ENCODE peak calls at places on chromosomes 13 and 19, in four cellular contexts. R, E, O and P are unnamed samples.

GRCh38 chr13:97238432-97238831 is 16.3 kb downstream of the MBNL2 start:
- DNase-seq in E (no peak), O (no peak), R (no peak), P (no peak)

GRCh38 chr13:94947392-94947791 is 235.0 kb upstream of the SOX21 start:
- DNase-seq in O (no peak), E (no peak), R (no peak), P (no peak)

GRCh38 chr19:19602136-19602712 is 16.3 kb downstream of the PBX4 start:
- DNase-seq in E (no peak), R (no peak), O (no peak), P (no peak)

GRCh38 chr13:78700121-78700910 is 41.4 kb upstream of the OBI1 start:
- DNase-seq in E (no peak), R (no peak), O (no peak), P (no peak)

GRCh38 chr19:48553676-48554384 is 1.9 kb downstream of the SULT2B1 start:
- DNase-seq in R (peak), O (peak), E (peak), P (no peak)

GRCh38 chr19:38713227-38713649 is 31.0 kb downstream of the CAPN12 start:
- DNase-seq in E (peak), O (peak), R (peak), P (no peak)

GRCh38 chr19:4815426-4816387 is 15.8 kb downstream of the TICAM1 start:
- DNase-seq in E (peak), R (peak), O (peak), P (peak)

GRCh38 chr19:32066056-32066455 is 279.4 kb upstream of the ZNF507 start:
- DNase-seq in O (no peak), E (no peak), R (no peak), P (no peak)

GRCh38 chr13:24187185-24187584 is 26.7 kb downstream of the SPATA13 start:
- DNase-seq in O (no peak), E (no peak), R (no peak), P (no peak)

GRCh38 chr13:67070306-67070705 is 159.8 kb downstream of the PCDH9 start:
- DNase-seq in E (no peak), O (no peak), R (no peak), P (no peak)

GRCh38 chr13:100721885-100722512 is 47.4 kb upstream of the TMTC4 start:
- DNase-seq in R (peak), E (no peak), O (peak), P (no peak)

GRCh38 chr13:110448230-110448629 is 113.3 kb downstream of the RAB20 start:
- DNase-seq in R (no peak), O (no peak), E (no peak), P (no peak)

GRCh38 chr13:41122838-41123237 is 9.8 kb downstream of the KBTBD6 start:
- DNase-seq in O (no peak), E (no peak), R (no peak), P (no peak)

GRCh38 chr13:37995052-37995451 is 125.5 kb upstream of the TRPC4 start:
- DNase-seq in R (no peak), O (no peak), E (no peak), P (no peak)

GRCh38 chr13:40552895-40553294 is 113.5 kb downstream of the FOXO1 start:
- DNase-seq in O (no peak), E (no peak), R (no peak), P (no peak)

DNA sequence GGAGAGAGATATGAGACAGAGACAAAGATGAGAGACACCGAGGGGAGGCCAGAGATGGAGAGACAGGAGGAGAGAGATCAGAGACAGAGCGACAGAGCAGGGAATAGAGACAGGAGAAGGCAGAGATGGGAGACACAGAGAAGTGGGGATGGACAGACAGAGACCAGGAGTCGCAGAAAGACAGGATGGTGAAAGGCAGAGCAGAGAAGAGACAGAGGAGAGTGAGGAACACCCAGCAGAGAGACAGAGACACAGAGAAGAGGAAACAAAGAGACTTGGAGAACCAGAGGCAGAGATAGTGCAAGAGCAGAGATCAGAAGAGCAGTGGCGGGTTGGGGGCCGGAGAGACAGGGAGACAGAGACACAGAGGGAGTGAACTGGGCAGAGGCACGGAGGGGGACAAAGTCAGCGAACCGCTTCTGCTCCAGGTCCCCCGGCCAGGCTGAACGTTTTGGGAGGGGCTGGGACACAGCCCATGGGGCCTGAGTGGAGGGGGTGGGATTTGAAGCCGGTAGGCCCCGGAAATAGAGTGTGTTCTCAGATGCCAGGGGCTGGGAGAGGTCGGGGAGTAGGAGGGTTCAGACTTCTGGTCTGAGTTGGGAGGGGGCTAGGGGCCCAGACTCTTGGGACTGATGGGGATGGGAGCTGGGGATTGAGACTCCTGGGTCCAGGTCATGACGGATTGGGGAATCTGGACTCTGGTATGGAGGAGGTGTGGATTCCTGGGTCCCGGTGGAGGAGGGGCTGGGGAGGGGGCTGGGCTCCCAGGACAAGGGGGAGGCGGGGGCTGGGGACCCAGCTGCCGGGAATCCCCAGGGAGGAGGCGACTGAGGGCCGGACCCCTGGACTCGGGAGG is 654 bp downstream of the ZNF579 start:
- DNase-seq in O (no peak), R (no peak), E (peak), P (no peak)
- TF ChIP-seq POLR2A in O (no peak), R (no peak), E (no peak), P (no peak)

GRCh38 chr19:13768510-13768909 is 4.2 kb downstream of the MRI1 start:
- DNase-seq in E (no peak), O (no peak), R (no peak), P (peak)

GRCh38 chr19:13778398-13778797 is 4.1 kb downstream of the C19orf53 start:
- DNase-seq in R (no peak), E (no peak), O (no peak), P (no peak)

GRCh38 chr19:13770013-13770635 is 4.1 kb upstream of the C19orf53 start:
- DNase-seq in O (no peak), R (no peak), E (no peak), P (no peak)

GRCh38 chr19:13778847-13779246 is 4.6 kb downstream of the C19orf53 start:
- DNase-seq in O (no peak), E (no peak), R (no peak), P (no peak)

DNA sequence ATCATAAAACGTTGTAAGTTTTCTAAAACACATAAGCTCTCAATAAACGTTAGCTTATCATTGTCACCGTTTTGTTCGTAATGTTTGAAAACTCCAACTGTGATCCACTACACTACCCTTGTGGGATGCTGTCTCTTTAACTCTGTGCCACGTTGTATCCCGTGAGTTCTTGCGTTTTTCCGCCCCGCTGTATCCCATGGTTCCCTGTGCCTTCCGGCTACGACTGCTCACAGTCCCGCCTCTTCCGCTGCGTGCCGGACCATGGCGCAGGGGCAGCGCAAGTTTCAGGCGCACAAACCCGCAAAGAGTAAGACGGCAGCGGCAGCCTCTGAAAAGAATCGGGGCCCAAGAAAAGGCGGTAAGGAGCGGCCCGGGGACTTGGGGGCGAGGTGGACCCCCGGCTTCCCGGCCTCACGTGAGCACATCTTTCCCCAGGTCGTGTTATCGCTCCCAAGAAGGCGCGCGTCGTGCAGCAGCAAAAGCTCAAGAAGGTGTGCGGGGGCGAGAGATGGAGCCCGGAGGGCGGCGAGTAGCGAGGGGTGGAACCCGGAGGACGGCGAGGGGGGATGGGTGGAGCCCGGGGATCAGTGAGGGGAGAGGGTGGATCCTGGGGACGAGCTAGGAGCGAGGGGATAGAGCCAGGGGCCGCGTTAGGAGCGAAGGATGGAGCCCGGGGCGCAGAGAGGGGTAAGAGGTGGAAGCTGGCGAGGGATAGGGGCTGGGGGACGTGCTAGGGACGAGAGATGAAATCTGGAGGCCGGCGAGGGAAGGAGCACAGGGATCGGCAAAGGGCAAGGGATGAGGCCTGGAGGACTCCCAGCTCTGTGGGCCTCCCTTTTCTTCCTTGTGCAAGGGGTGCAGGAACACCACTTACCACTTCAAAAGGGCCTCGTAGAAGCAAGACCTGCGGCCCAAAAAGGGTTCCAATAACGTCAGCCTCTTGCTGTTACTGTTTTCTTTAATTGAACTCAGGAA is at the start of gene C19orf53:
- DNase-seq in E (peak), R (peak), O (peak), P (peak)
- TF ChIP-seq POLR2A in E (no peak), R (peak), O (peak), P (no peak)

GRCh38 chr19:45682908-45683307 is 8.8 kb downstream of the SNRPD2 start:
- DNase-seq in E (no peak), O (no peak), R (no peak), P (no peak)

GRCh38 chr19:45677351-45678230 is 9.6 kb downstream of the GIPR start:
- DNase-seq in R (peak), O (peak), E (peak), P (peak)

GRCh38 chr19:45676851-45677263 is 8.8 kb downstream of the GIPR start:
- DNase-seq in E (no peak), R (peak), O (peak), P (no peak)

GRCh38 chr19:45682117-45682516 is 9.6 kb downstream of the SNRPD2 start:
- DNase-seq in R (no peak), O (no peak), E (no peak), P (no peak)

GRCh38 chr19:45681391-45682015 is 10.2 kb downstream of the SNRPD2 start:
- DNase-seq in E (peak), O (peak), R (peak), P (peak)
- TF ChIP-seq POLR2A in E (no peak), O (peak), R (no peak), P (no peak)

GRCh38 chr19:41174297-41174928 is 18.6 kb upstream of the CYP2S1 start:
- DNase-seq in R (peak), E (no peak), O (peak), P (no peak)
- TF ChIP-seq POLR2A in R (no peak), E (no peak), O (no peak), P (no peak)

DNA sequence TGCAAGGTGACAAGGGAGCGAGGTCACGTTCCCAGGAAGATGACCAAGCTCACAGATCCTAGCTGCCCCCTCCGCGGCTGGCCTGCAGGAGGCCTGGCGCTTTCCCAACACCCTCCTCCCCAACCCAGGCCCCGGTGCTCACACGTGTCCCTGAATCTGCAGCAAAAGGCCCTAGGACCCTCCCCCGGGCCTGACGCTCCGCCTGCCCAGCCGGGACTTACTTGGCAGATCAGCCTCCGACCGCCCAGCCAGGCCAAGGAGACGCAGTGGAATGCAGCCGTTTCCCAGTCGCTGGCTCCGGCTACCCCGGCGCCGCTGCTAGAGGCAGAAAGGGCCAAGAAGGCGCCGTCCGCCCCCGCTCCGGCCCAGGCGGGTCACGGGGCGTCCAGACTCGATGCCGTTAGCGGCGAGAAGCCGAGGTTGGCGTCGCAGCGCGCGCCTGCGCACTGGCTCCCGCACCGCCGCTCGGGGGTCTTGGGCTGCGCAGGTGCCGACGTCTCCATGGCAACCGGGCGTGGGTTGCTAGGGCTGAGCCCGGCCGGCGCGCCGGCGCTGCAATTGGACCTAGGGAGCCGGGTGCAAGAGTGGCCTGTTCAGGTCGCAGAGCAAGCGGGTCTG is at the start of gene PNMA8A:
- DNase-seq in E (peak), R (peak), O (peak), P (peak)
- TF ChIP-seq POLR2A in E (no peak), R (no peak), O (no peak), P (no peak)